ENCODE peak calls at places on chromosomes 1 and 21, in six cellular contexts. T is transverse colon; A is CD8-positive, alpha-beta T cell; K is CD8-positive, alpha-beta memory T cell; N is adrenal gland; F is cardiac muscle cell. E is an unnamed sample.

GRCh38 chr1:188096521-188096920 is 1267.8 kb downstream of the PLA2G4A start:
- DNase-seq in N (no peak), F (no peak), A (no peak), T (no peak), K (no peak), E (no peak)

GRCh38 chr1:109197163-109198042 is 16.3 kb upstream of the SARS1 start:
- DNase-seq in A (no peak), N (peak; percentile 98), K (no peak), T (no peak), F (peak; percentile 96), E (no peak)

GRCh38 chr1:13450204-13450603 is 40.0 kb downstream of the PRAMEF20 start:
- DNase-seq in N (no peak), A (no peak), F (no peak), K (no peak), T (no peak), E (no peak)

GRCh38 chr21:32018381-32018780 is 145.6 kb downstream of the HUNK start:
- DNase-seq in T (no peak), A (no peak), N (no peak), F (no peak), K (no peak), E (no peak)

GRCh38 chr1:50265790-50266314 is 157.1 kb downstream of the ELAVL4 start:
- DNase-seq in F (peak; percentile 55), T (no peak), K (no peak), A (no peak), N (no peak), E (no peak)

GRCh38 chr21:45254557-45254930 is 33.2 kb downstream of the POFUT2 start:
- DNase-seq in A (no peak), K (no peak), F (no peak), T (no peak), N (no peak), E (no peak)

GRCh38 chr1:178958491-178958890 is 67.2 kb upstream of the FAM20B start:
- DNase-seq in A (no peak), F (no peak), N (no peak), T (no peak), K (no peak), E (no peak)

GRCh38 chr1:42240964-42241755 is 76.6 kb upstream of the GUCA2A start:
- DNase-seq in N (no peak), F (peak; percentile 35), K (no peak), T (no peak), A (no peak), E (no peak)

GRCh38 chr1:208192989-208193388 is 51.2 kb downstream of the PLXNA2 start:
- DNase-seq in A (no peak), K (no peak), N (no peak), T (no peak), F (peak; percentile 93), E (no peak)

GRCh38 chr1:65389296-65389695 is 31.2 kb upstream of the LEPR start:
- DNase-seq in K (no peak), F (no peak), A (no peak), N (no peak), T (no peak), E (no peak)

GRCh38 chr1:204731509-204731908 is 46.0 kb upstream of the LRRN2 start:
- DNase-seq in F (no peak), A (no peak), N (no peak), T (no peak), K (no peak), E (no peak)

GRCh38 chr1:172637522-172637921 is 21.4 kb upstream of the FASLG start:
- DNase-seq in A (no peak), F (peak; percentile 88), T (no peak), N (no peak), K (no peak), E (no peak)

DNA sequence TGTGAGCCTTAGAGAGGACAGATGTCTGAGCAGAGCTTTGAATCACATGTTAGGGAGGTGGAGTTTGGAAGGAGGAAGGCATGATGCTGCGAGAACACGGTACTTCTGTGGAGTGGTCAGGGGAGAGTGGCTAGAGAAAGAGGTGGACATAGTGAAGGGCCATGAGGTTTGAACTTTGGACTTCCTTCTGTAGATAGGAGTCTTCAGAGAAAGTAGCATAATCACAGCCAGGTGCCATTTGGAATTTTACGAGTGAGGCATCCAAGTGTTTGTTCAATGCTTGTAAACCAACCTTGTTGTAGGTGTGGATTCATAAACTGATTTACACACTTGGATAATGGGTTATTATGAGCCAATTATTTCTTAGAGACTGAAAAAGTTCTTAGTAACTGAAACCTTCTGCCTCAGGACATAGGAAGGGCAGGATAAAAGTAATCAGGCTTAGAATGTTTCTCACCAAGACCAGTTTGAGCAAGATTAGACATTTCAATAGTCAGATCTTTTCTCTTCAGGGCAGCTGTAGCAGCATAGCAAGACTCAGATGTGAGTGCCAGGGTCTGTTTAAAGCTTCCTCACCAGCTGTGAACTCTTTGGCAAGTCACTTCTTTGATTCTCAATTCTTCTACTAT is 83.5 kb upstream of the HMCN1 start:
- DNase-seq in N (no peak), F (no peak), T (peak; percentile 55), K (no peak), A (no peak), E (no peak)
- H3K9me3 ChIP-seq in N (no peaks in the 10 kb centered on the region), F (no peaks in the 10 kb centered on the region), T (no peaks in the 10 kb centered on the region), K (no peaks in the 10 kb centered on the region), A (no peaks in the 10 kb centered on the region), E (peaks cover 2% of the 10 kb centered on the region)

GRCh38 chr1:230864441-230864840 is 3.9 kb downstream of the C1orf198 start:
- DNase-seq in A (no peak), F (no peak), T (no peak), K (no peak), N (no peak), E (no peak)

GRCh38 chr1:230867119-230867902 is 1.0 kb downstream of the C1orf198 start:
- DNase-seq in T (no peak), F (no peak), A (no peak), K (no peak), N (no peak), E (no peak)

GRCh38 chr1:230866171-230866811 is 2.0 kb downstream of the C1orf198 start:
- DNase-seq in K (no peak), N (no peak), F (no peak), A (no peak), T (no peak), E (no peak)

GRCh38 chr1:230863449-230863848 is 4.9 kb downstream of the C1orf198 start:
- DNase-seq in A (no peak), T (no peak), K (no peak), N (no peak), F (no peak), E (no peak)

DNA sequence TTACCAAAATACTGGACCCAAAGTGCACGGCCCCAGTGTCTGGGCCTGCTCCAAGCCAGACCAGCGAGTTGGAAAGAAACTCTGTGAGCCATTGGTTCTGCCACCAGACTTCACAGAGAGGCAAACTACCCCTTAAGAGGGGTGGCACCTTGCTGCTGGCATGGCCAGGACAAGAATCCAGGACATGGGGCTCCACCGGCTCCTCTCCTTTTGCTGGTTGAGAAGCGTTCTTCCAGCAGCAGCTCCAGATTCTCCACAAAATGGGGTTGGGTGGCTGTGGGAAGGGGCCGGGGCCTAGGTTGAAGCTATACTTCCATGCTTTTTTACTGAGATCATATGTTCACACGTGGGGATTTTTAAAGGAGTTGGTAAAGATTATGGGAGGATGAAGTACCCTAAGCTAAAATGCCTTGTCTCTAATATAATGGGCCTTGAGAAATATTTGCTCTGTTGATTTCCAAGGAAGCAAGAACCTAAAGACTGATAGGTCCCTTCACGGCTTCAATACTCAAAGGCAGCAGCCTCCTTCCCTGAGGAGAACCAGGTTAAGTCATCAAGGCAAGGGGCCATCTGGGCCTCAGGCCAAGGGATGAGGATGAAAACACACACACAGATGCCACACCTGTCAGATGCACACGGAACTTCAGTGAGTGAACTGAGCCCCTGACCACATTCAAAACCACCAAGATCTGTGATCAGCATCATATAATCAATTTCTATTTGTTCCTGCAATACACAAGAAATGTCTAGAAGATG is 3.1 kb downstream of the C1orf198 start:
- DNase-seq in F (no peak), K (no peak), T (no peak), N (no peak), A (no peak), E (no peak)
- H3K4me3 ChIP-seq in F (no peak overlapping the region), K (no peak overlapping the region), T (no peak overlapping the region), N (no peak overlapping the region), A (no peak overlapping the region), E (no peak overlapping the region)

GRCh38 chr1:4784761-4785160 is 130.4 kb downstream of the AJAP1 start:
- DNase-seq in F (no peak), A (no peak), T (no peak), N (no peak), K (no peak), E (no peak)
- H3K9me3 ChIP-seq in F (no peaks in the 10 kb centered on the region), A (no peaks in the 10 kb centered on the region), T (no peaks in the 10 kb centered on the region), N (no peaks in the 10 kb centered on the region), K (no peaks in the 10 kb centered on the region), E (peaks cover 1% of the 10 kb centered on the region)

GRCh38 chr21:37855568-37856391 is 60.5 kb downstream of the KCNJ6 start:
- DNase-seq in F (peak; percentile 49), K (no peak), T (no peak), N (no peak), A (no peak), E (no peak)
- H3K4me3 ChIP-seq in F (no peak overlapping the region), K (no peak overlapping the region), T (no peak overlapping the region), N (no peak overlapping the region), A (no peak overlapping the region), E (no peak overlapping the region)

GRCh38 chr1:211978596-211978995 is 56.8 kb downstream of the INTS7 start:
- DNase-seq in K (no peak), F (no peak), N (no peak), A (no peak), T (no peak), E (no peak)
- H3K9me3 ChIP-seq in K (no peaks in the 10 kb centered on the region), F (no peaks in the 10 kb centered on the region), N (no peaks in the 10 kb centered on the region), A (no peaks in the 10 kb centered on the region), T (no peaks in the 10 kb centered on the region), E (no peaks in the 10 kb centered on the region)

GRCh38 chr1:27862004-27862403 is 10.3 kb upstream of the THEMIS2 start:
- DNase-seq in A (no peak), F (no peak), N (no peak), T (no peak), K (no peak), E (no peak)

GRCh38 chr1:27858072-27858948 is 14.0 kb upstream of the THEMIS2 start:
- DNase-seq in A (peak; percentile 87), N (peak; percentile 85), F (peak; percentile 91), K (peak; percentile 76), T (peak; percentile 91), E (peak; percentile 79)

GRCh38 chr1:27856561-27857343 is 15.6 kb upstream of the THEMIS2 start:
- DNase-seq in F (no peak), N (no peak), A (no peak), K (no peak), T (no peak), E (no peak)

GRCh38 chr1:27861436-27861835 is 10.9 kb upstream of the THEMIS2 start:
- DNase-seq in K (no peak), F (no peak), A (no peak), N (no peak), T (no peak), E (no peak)

GRCh38 chr1:27858949-27859576 is 13.3 kb upstream of the THEMIS2 start:
- DNase-seq in F (no peak), K (no peak), A (no peak), N (no peak), T (no peak), E (no peak)
- H3K4me3 ChIP-seq in F (no peak overlapping the region), K (no peak overlapping the region), A (no peak overlapping the region), N (no peak overlapping the region), T (no peak overlapping the region), E (no peak overlapping the region)

GRCh38 chr1:29017975-29018712 is 103.8 kb downstream of the EPB41 start:
- DNase-seq in A (no peak), F (no peak), T (no peak), K (no peak), N (no peak), E (no peak)

GRCh38 chr1:29022615-29023014 is 101.1 kb downstream of the TMEM200B start:
- DNase-seq in N (no peak), F (no peak), T (no peak), K (no peak), A (no peak), E (no peak)

GRCh38 chr1:29017235-29017634 is 102.9 kb downstream of the EPB41 start:
- DNase-seq in T (no peak), K (no peak), F (no peak), N (no peak), A (no peak), E (no peak)
- H3K9me3 ChIP-seq in T (no peaks in the 10 kb centered on the region), K (no peaks in the 10 kb centered on the region), F (no peaks in the 10 kb centered on the region), N (no peaks in the 10 kb centered on the region), A (no peaks in the 10 kb centered on the region), E (no peaks in the 10 kb centered on the region)

E was measured in iPS DF 6.9.